ENCODE peak calls at places on chromosomes 13 and 19, in six cellular contexts. F, R, O, M, W and T are unnamed samples.

GRCh38 chr13:20231839-20232555 is at the start of gene GJB6:
- DNase-seq in F (peak), R (peak), O (no peak), M (no peak), W (no peak), T (peak)

GRCh38 chr19:18440421-18440877 is 2.5 kb upstream of the ISYNA1 start:
- DNase-seq in F (no peak), R (no peak), O (no peak), M (peak), W (peak), T (peak)

GRCh38 chr19:45637890-45638667 is 1.1 kb downstream of the EML2 start:
- DNase-seq in F (no peak), R (no peak), O (no peak), M (no peak), W (no peak), T (no peak)

GRCh38 chr19:292281-292884 is 1.2 kb upstream of the PLPP2 start:
- DNase-seq in F (no peak), R (no peak), O (no peak), M (no peak), W (no peak), T (no peak)

GRCh38 chr13:96020155-96020575 is 33.0 kb downstream of the UGGT2 start:
- DNase-seq in F (no peak), R (no peak), O (peak), M (peak), W (peak), T (peak)

GRCh38 chr19:34217952-34218817 is 36.2 kb upstream of the GARRE1 start:
- DNase-seq in F (no peak), R (no peak), O (peak), M (no peak), W (peak), T (no peak)

GRCh38 chr19:38405276-38405675 is 2.4 kb downstream of the FAM98C start:
- DNase-seq in F (no peak), R (no peak), O (no peak), M (no peak), W (no peak), T (no peak)

GRCh38 chr13:66036024-66036614 is 1194.0 kb downstream of the PCDH9 start:
- DNase-seq in F (no peak), R (no peak), O (no peak), M (no peak), W (no peak), T (no peak)

GRCh38 chr13:89695343-89696257 is 1651.9 kb upstream of the MIR17HG start:
- DNase-seq in F (no peak), R (peak), O (no peak), M (peak), W (no peak), T (no peak)

GRCh38 chr19:45114116-45114515 is 21.1 kb downstream of the PPP1R37 start:
- DNase-seq in F (no peak), R (no peak), O (no peak), M (no peak), W (no peak), T (no peak)

GRCh38 chr13:95641961-95642621 is 2.4 kb downstream of the DZIP1 start:
- DNase-seq in F (no peak), R (no peak), O (no peak), M (peak), W (no peak), T (no peak)

GRCh38 chr13:34506796-34507195 is 435.3 kb upstream of the NBEA start:
- DNase-seq in F (no peak), R (no peak), O (no peak), M (no peak), W (no peak), T (no peak)

GRCh38 chr13:94617389-94618000 is 15.8 kb downstream of the GPR180 start:
- DNase-seq in F (no peak), R (no peak), O (no peak), M (peak), W (no peak), T (no peak)

DNA sequence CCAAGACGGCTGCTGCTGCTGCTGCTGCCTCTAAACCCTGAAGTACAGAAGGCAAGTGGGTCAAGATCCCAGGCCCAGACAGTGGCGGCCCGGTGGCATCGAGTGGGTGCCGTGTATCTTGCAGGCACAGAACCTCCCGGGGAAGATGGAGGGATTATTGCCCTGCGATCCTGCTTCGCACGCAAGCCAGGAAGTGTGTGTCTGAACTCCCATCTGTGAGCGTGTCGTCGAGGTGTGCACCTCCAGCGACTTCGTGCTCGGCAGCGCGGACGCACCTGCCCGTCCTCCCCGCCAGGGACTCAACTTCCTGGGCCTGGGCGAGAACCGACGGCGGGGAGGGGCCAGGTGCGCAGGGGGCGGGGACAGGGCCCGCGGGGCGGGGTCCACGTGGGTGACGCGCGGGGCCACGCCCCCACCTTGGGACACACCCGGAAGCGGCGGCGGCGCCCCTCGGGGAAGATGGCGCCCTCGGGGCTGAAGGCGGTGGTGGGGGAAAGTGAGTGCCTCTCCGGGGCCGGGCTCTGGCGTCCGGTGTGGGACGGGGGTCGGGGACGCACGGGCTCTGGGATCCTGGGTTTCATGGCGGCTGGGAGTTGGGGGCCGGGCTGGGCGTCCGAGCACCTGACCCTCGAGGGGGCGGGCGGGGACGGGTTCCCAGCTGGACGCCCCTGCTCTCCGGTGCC is at the start of gene STXBP2:
- DNase-seq in F (peak), R (peak), O (peak), M (peak), W (peak), T (peak)
- TF ChIP-seq POLR2A in F (peak), R (no peak), O (peak), M (no peak), W (peak), T (peak)

GRCh38 chr13:40506592-40507446 is 159.6 kb downstream of the FOXO1 start:
- DNase-seq in F (no peak), R (no peak), O (no peak), M (no peak), W (no peak), T (no peak)

GRCh38 chr13:40505196-40505595 is 161.2 kb downstream of the FOXO1 start:
- DNase-seq in F (no peak), R (no peak), O (no peak), M (no peak), W (no peak), T (no peak)

GRCh38 chr13:40508112-40508511 is 158.3 kb downstream of the FOXO1 start:
- DNase-seq in F (no peak), R (no peak), O (no peak), M (no peak), W (no peak), T (no peak)

GRCh38 chr13:40508767-40509342 is 157.6 kb downstream of the FOXO1 start:
- DNase-seq in F (no peak), R (no peak), O (no peak), M (no peak), W (no peak), T (no peak)

GRCh38 chr13:40509876-40510275 is 156.6 kb downstream of the FOXO1 start:
- DNase-seq in F (no peak), R (no peak), O (no peak), M (no peak), W (no peak), T (no peak)
- TF ChIP-seq TAF1 in F (no peak), R (no peak), O (no peak), M (no peak), W (no peak), T (no peak)

GRCh38 chr13:38334845-38335244 is 14.8 kb upstream of the UFM1 start:
- DNase-seq in F (no peak), R (no peak), O (no peak), M (no peak), W (no peak), T (no peak)
- TF ChIP-seq POLR2A in F (no peak), R (no peak), O (no peak), M (no peak), W (no peak), T (no peak)

DNA sequence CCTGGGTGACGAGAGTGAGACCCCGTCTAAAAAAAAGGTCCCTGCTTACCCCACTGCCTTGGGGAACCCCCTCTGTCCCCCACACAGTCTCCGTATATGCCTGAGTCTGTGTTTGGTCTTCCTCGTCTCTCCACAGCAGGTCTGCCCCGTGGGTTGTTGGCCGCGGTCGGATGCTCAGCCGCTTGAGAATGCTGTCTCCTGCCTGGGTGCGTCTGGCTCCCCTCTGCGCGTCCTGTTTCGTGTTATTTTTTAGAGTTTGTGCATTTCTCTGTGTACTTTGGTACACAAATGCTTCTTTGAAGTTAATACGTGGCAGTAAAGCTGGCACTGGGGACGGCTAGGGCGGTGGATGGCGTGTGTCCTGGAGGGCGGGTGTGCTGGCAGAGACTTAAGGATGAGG is 34.9 kb downstream of the KDM4B start:
- DNase-seq in F (no peak), R (no peak), O (no peak), M (no peak), W (no peak), T (no peak)
- TF ChIP-seq TAF1 in F (no peak), R (no peak), O (no peak), M (no peak), W (no peak), T (no peak)

GRCh38 chr19:7788933-7789323 is 25.9 kb downstream of the CLEC4M start:
- DNase-seq in F (no peak), R (no peak), O (no peak), M (no peak), W (no peak), T (no peak)

GRCh38 chr19:7789447-7789846 is 26.4 kb downstream of the CLEC4M start:
- DNase-seq in F (no peak), R (no peak), O (no peak), M (no peak), W (no peak), T (peak)

GRCh38 chr19:7787141-7787540 is 24.1 kb downstream of the CLEC4M start:
- DNase-seq in F (no peak), R (no peak), O (no peak), M (no peak), W (no peak), T (no peak)

GRCh38 chr19:7788178-7788932 is 25.3 kb downstream of the CLEC4M start:
- DNase-seq in F (no peak), R (no peak), O (no peak), M (no peak), W (no peak), T (peak)

DNA sequence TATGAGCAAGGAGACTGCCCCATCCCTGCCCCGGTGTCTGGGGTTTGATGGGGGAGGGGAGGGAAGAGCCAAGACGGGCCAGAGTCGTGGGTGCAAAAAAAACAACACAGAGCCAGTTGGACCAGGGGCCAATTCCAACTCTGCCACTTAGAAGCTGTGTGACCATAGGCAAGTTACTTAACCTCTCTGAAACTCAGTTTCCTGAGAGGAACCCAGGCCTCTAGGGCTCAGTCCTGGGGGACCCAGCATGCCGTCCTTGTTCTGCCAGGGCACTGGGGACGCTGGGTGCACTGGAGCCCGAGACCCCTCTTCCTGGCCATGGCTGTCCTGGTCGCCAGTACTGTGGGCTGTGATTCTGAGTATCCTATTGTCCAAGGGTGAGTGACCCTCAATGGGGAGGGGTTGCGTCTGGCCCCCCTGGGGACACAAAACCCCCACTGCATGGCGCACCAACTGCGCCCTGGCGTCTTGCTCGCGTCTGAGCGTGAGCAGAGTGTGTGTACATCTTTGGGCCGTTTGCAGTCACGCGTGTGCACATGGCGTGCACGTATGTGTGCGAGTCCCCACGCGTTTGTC is 24.6 kb downstream of the CLEC4M start:
- DNase-seq in F (no peak), R (no peak), O (no peak), M (no peak), W (no peak), T (no peak)
- TF ChIP-seq POLR2A in F (no peak), R (no peak), O (no peak), M (no peak), W (no peak), T (no peak)

GRCh38 chr13:30529085-30529815 is 63.5 kb upstream of the HMGB1 start:
- DNase-seq in F (no peak), R (no peak), O (peak), M (no peak), W (no peak), T (peak)

GRCh38 chr13:30526612-30527217 is 61.0 kb upstream of the HMGB1 start:
- DNase-seq in F (no peak), R (no peak), O (no peak), M (peak), W (no peak), T (no peak)
- TF ChIP-seq TAF1 in F (no peak), R (no peak), O (no peak), M (no peak), W (no peak), T (no peak)

GRCh38 chr19:55402509-55402908 is 5.1 kb downstream of the UBE2S start:
- DNase-seq in F (no peak), R (no peak), O (no peak), M (no peak), W (no peak), T (no peak)
- TF ChIP-seq POLR2A in F (no peak), R (no peak), O (peak), M (no peak), W (no peak), T (no peak)